ENCODE peak calls at places on chromosome 5, in six cellular contexts. T is BJ, Z is HuH-7, F is heart right ventricle, J is substantia nigra, O is AG09309. N is an unnamed sample.

GRCh38 chr5:56489272-56489671 is 256.1 kb upstream of the ANKRD55 start:
- DNase-seq in Z (no peak), O (no peak), F (no peak), J (no peak), T (no peak), N (no peak)

GRCh38 chr5:152932631-152933030 is 527.6 kb upstream of the NMUR2 start:
- DNase-seq in O (no peak), Z (no peak), F (no peak), T (no peak), J (no peak), N (no peak)

GRCh38 chr5:166788050-166788449 is 1503.4 kb upstream of the WWC1 start:
- DNase-seq in F (no peak), T (no peak), O (no peak), Z (no peak), J (no peak), N (no peak)

GRCh38 chr5:157670662-157671591 is at the start of gene C5orf52:
- DNase-seq in J (no peak), T (no peak), Z (peak; percentile 47), O (no peak), F (peak; percentile 21), N (no peak)

GRCh38 chr5:51194626-51195025 is 188.6 kb upstream of the ISL1 start:
- DNase-seq in T (no peak), Z (no peak), F (no peak), O (no peak), J (no peak), N (no peak)

GRCh38 chr5:106894964-106895363 is 775.8 kb downstream of the EFNA5 start:
- DNase-seq in T (no peak), F (no peak), O (no peak), J (no peak), Z (no peak), N (no peak)

GRCh38 chr5:38853753-38854470 is 8.1 kb downstream of the OSMR start:
- DNase-seq in Z (no peak), J (no peak), O (peak; percentile 74), F (no peak), T (peak; percentile 80), N (no peak)

GRCh38 chr5:125043781-125044391 is 297.4 kb upstream of the ZNF608 start:
- DNase-seq in T (no peak), F (peak; percentile 67), O (no peak), Z (no peak), J (no peak), N (no peak)

GRCh38 chr5:139820130-139820529 is 24.5 kb downstream of the PSD2 start:
- DNase-seq in Z (no peak), O (no peak), J (no peak), F (no peak), T (no peak), N (no peak)

GRCh38 chr5:138654281-138654867 is 79.2 kb upstream of the HSPA9 start:
- DNase-seq in J (no peak), O (no peak), T (no peak), F (no peak), Z (no peak), N (peak; percentile 57)

N was measured in putamen.